ENCODE peak calls at places on chromosomes 1 and 21, in eight cellular contexts. R is fibroblast of lung, W is HCT116, T is tibial nerve, S is foreskin fibroblast, P is endodermal cell, N is A549, U is kidney epithelial cell. G is an unnamed sample.
A peak's percentile ranks its signal among the peaks of the same experiment; 100 is the strongest.

GRCh38 chr21:26177741-26178452 is 7.3 kb upstream of the APP start:
- DNase-seq in T (no peak), W (no peak), R (no peak), U (no peak), S (no peak), N (no peak), P (no peak), G (peak; percentile 45)

GRCh38 chr1:221169447-221169889 is 290.2 kb downstream of the HLX start:
- DNase-seq in U (no peak), R (no peak), S (no peak), P (peak; percentile 79), T (no peak), N (no peak), W (no peak), G (no peak)

GRCh38 chr1:39268112-39268581 is 63.7 kb downstream of the MACF1 start:
- DNase-seq in P (peak; percentile 71), U (peak; percentile 47), N (no peak), R (peak; percentile 93), T (peak; percentile 57), W (no peak), S (peak; percentile 75), G (peak; percentile 83)

GRCh38 chr1:105210747-105211146 is 1461.0 kb downstream of the AMY1C start:
- DNase-seq in S (no peak), P (no peak), U (no peak), N (no peak), R (no peak), W (no peak), T (no peak), G (no peak)

GRCh38 chr1:2609271-2610035 is 22.9 kb downstream of the PRXL2B start:
- DNase-seq in T (no peak), P (peak; percentile 43), W (no peak), N (no peak), U (no peak), R (no peak), S (no peak), G (no peak)

GRCh38 chr21:42148584-42148983 is 70.4 kb upstream of the ABCG1 start:
- DNase-seq in S (no peak), T (no peak), R (no peak), U (no peak), P (peak; percentile 19), W (no peak), N (no peak), G (no peak)

GRCh38 chr1:152148051-152148450 is 11.0 kb downstream of the RPTN start:
- DNase-seq in R (no peak), W (no peak), T (no peak), N (no peak), S (no peak), P (no peak), U (no peak), G (no peak)

GRCh38 chr21:45379901-45380330 is 25.0 kb upstream of the COL18A1 start:
- DNase-seq in S (no peak), W (no peak), R (no peak), U (no peak), P (peak; percentile 36), T (no peak), N (no peak), G (no peak)

GRCh38 chr1:69568435-69569280 is 936 bp downstream of the LRRC7 start:
- DNase-seq in U (no peak), T (no peak), R (no peak), W (no peak), P (peak; percentile 73), S (no peak), N (no peak), G (no peak)

GRCh38 chr1:51924455-51924854 is 45.9 kb upstream of the NRDC start:
- DNase-seq in R (no peak), T (no peak), S (peak; percentile 81), P (no peak), W (no peak), N (no peak), U (no peak), G (peak; percentile 26)

GRCh38 chr1:239811211-239811902 is 280.3 kb upstream of the FMN2 start:
- DNase-seq in N (no peak), W (no peak), S (no peak), U (no peak), P (peak; percentile 93), R (no peak), T (no peak), G (no peak)

GRCh38 chr1:16051039-16051438 is 7.5 kb downstream of the CLCNKB start:
- DNase-seq in W (no peak), R (no peak), T (no peak), P (no peak), N (no peak), U (no peak), S (no peak), G (no peak)

GRCh38 chr21:35088235-35088865 is 39.2 kb upstream of the RUNX1 start:
- DNase-seq in U (no peak), R (no peak), N (no peak), T (no peak), W (no peak), S (no peak), P (no peak), G (no peak)

GRCh38 chr1:228286505-228287417 is 78.9 kb downstream of the OBSCN start:
- DNase-seq in T (no peak), W (no peak), P (peak; percentile 30), U (no peak), S (no peak), N (no peak), R (no peak), G (no peak)

GRCh38 chr1:17632541-17633193 is 93.2 kb downstream of the ARHGEF10L start:
- DNase-seq in S (peak; percentile 29), U (no peak), W (no peak), P (no peak), N (peak; percentile 13), R (peak; percentile 58), T (no peak), G (no peak)

GRCh38 chr1:186681136-186681535 is 913 bp upstream of the PTGS2 start:
- DNase-seq in R (peak; percentile 15), U (no peak), S (peak; percentile 4), P (no peak), W (no peak), N (peak; percentile 23), T (no peak), G (no peak)

GRCh38 chr21:36861924-36862323 is 104.5 kb downstream of the HLCS start:
- DNase-seq in P (no peak), T (no peak), N (no peak), R (no peak), U (no peak), S (no peak), W (no peak), G (no peak)

GRCh38 chr1:67611841-67612240 is 73.2 kb upstream of the GADD45A start:
- DNase-seq in N (no peak), S (no peak), U (no peak), P (peak; percentile 7), W (no peak), T (no peak), R (peak; percentile 6), G (no peak)

GRCh38 chr1:25698252-25698651 is 81.7 kb downstream of the MAN1C1 start:
- DNase-seq in R (no peak), T (no peak), W (no peak), P (peak; percentile 32), S (no peak), U (no peak), N (no peak), G (no peak)

DNA sequence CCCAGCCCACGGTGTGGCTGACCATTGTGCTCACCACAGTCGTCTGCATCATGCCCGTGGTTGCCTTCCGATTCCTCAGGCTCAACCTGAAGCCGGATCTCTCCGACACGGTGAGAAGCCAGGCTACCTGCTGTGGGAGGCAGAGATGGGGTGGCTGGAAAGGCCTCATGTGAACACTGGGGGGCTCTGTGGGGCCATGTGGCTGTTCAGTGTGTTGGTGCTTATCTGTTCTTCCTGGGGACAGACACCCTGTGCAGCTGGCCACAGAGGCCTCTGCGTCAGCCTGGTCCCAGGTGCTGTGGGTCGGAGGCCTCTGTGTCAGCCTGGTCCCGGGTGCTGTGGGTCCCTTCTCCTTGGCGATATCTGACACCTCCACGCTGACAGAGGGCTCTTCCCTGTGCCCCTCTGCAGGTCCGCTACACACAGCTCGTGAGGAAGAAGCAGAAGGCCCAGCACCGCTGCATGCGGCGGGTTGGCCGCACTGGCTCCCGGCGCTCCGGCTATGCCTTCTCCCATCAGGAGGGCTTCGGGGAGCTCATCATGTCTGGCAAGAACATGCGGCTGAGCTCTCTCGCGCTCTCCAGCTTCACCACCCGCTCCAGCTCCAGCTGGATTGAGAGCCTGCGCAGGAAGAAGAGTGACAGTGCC is 23.2 kb downstream of the ATP8B2 start:
- DNase-seq in N (peak; percentile 24), T (no peak), R (no peak), P (peak; percentile 51), U (no peak), S (no peak), W (no peak), G (no peak)
- TF ChIP-seq CTCF in N (peak; percentile 20), T (no peak), R (no peak), P (no peak), U (no peak), S (no peak), W (peak; percentile 19), G (no peak)

DNA sequence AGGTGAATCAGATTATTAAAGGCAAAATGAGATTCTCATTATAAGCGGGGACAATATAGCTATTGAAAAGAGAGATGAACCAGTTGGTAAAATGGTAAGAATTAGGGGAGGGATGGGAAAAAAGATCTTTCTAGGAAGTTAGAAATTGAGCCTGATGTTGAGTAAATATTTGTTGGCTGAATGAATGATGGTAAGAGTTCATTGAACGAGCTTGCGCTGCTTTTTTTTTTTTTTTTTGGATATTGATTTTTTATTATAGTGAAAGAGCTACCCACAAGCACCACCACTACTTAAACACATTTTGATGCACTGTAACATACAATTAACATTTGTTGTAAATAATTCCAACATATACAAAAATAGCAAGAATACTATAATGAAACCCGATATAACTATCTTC is 1.1 kb upstream of the GCLM start:
- DNase-seq in R (no peak), N (no peak), U (no peak), S (no peak), P (no peak), W (no peak), T (no peak), G (no peak)
- H3K4me3 ChIP-seq in R (no peak overlapping the region), N (no peak overlapping the region), U (no peak overlapping the region), S (no peak overlapping the region), P (no peak overlapping the region), W (peak overlapping the region; percentile 71), T (no peak overlapping the region), G (no peak overlapping the region)

GRCh38 chr1:175824079-175824478 is 80.7 kb upstream of the TNR start:
- DNase-seq in N (peak; percentile 14), S (no peak), R (no peak), T (no peak), W (no peak), P (peak; percentile 96), U (no peak), G (peak; percentile 37)
- TF ChIP-seq CTCF in N (peak; percentile 7), S (no peak), R (no peak), T (no peak), W (peak; percentile 52), P (peak; percentile 94), U (peak; percentile 13), G (peak; percentile 45)

GRCh38 chr1:47710075-47711071 is 272.5 kb downstream of the FOXD2 start:
- DNase-seq in S (peak; percentile 43), U (no peak), N (peak; percentile 49), W (peak; percentile 28), P (peak; percentile 93), R (peak; percentile 44), T (peak; percentile 85), G (peak; percentile 62)
- H3K4me3 ChIP-seq in S (peak overlapping the region; percentile 25), U (peak overlapping the region; percentile 18), N (peak overlapping the region; percentile 51), W (peak overlapping the region; percentile 57), P (peak overlapping the region; percentile 77), R (peak overlapping the region; percentile 42), T (peak overlapping the region; percentile 49), G (no peak overlapping the region)